ENCODE peak calls at places on chromosomes 2 and 18, in eight cellular contexts. F is NCI-H1092 treated with DMSO at 0.1 percent for 48 hours; I is ACHN; U is aorta; X is Right ventricle myocardium superior; K is pulmonary artery endothelial cell; M is activated CD4-positive, alpha-beta T cell treated with anti-CD3 and anti-CD28 coated beads for 36 hours; Q is fibroblast of the aortic adventitia. Y is an unnamed sample.

GRCh38 chr2:240182966-240183365 is 42.5 kb upstream of the OTOS start:
- DNase-seq in U (peak; percentile 28), M (no peak), K (no peak), I (no peak), F (no peak), Q (no peak), X (no peak), Y (no peak)

GRCh38 chr2:179694963-179695362 is 166.4 kb downstream of the ZNF385B start:
- DNase-seq in K (no peak), I (no peak), M (no peak), X (no peak), U (no peak), Q (no peak), F (no peak), Y (no peak)

GRCh38 chr2:239152916-239153305 is 247.9 kb downstream of the HDAC4 start:
- DNase-seq in F (no peak), K (no peak), Q (no peak), U (peak; percentile 24), I (no peak), M (no peak), X (no peak), Y (no peak)

GRCh38 chr2:199977984-199978415 is 22.6 kb downstream of the MAIP1 start:
- DNase-seq in K (no peak), Q (peak; percentile 75), M (peak; percentile 74), U (no peak), I (peak; percentile 80), F (no peak), X (no peak), Y (no peak)

GRCh38 chr2:237279012-237279768 is 134.8 kb downstream of the COL6A3 start:
- DNase-seq in X (no peak), F (no peak), U (no peak), Q (no peak), I (no peak), M (no peak), K (no peak), Y (no peak)

GRCh38 chr2:102094917-102095316 is 47.6 kb upstream of the IL1R1 start:
- DNase-seq in M (peak; percentile 76), Q (peak; percentile 86), I (peak; percentile 31), F (no peak), K (peak; percentile 5), U (no peak), X (no peak), Y (peak; percentile 83)

GRCh38 chr2:169761251-169761969 is 27.8 kb downstream of the KLHL23 start:
- DNase-seq in I (no peak), U (no peak), F (no peak), M (no peak), Q (no peak), K (no peak), X (no peak), Y (no peak)

GRCh38 chr2:229849073-229849472 is 72.7 kb downstream of the TRIP12 start:
- DNase-seq in X (no peak), U (no peak), K (peak; percentile 72), I (no peak), Q (no peak), M (no peak), F (no peak), Y (peak; percentile 88)

GRCh38 chr2:173049732-173050314 is 25.8 kb upstream of the MAP3K20 start:
- DNase-seq in X (no peak), M (no peak), K (no peak), I (no peak), U (no peak), F (no peak), Q (no peak), Y (no peak)

GRCh38 chr18:56139792-56140254 is 498.6 kb downstream of the TXNL1 start:
- DNase-seq in U (no peak), X (peak; percentile 67), K (no peak), M (no peak), I (no peak), Q (peak; percentile 48), F (no peak), Y (no peak)

GRCh38 chr2:91477731-91478672 is 2786.5 kb downstream of the RPIA start:
- DNase-seq in U (peak; percentile 52), M (peak; percentile 25), X (peak; percentile 44), K (no peak), F (no peak), I (no peak), Q (no peak), Y (peak; percentile 24)

GRCh38 chr2:136135924-136136906 is 18.3 kb upstream of the CXCR4 start:
- DNase-seq in Q (no peak), X (no peak), U (no peak), M (peak; percentile 73), K (no peak), I (no peak), F (peak; percentile 81), Y (no peak)

GRCh38 chr2:239394346-239394945 is 6.4 kb downstream of the HDAC4 start:
- DNase-seq in Q (no peak), U (no peak), M (no peak), K (no peak), X (no peak), F (peak; percentile 64), I (no peak), Y (no peak)

GRCh38 chr2:221726894-221727513 is 154.9 kb upstream of the EPHA4 start:
- DNase-seq in I (no peak), K (no peak), M (no peak), U (no peak), F (no peak), Q (no peak), X (no peak), Y (no peak)

GRCh38 chr2:5125017-5125730 is 567.0 kb upstream of the SOX11 start:
- DNase-seq in I (no peak), Q (no peak), X (no peak), M (no peak), K (no peak), F (peak; percentile 17), U (no peak), Y (no peak)

GRCh38 chr18:23719634-23720201 is 30.5 kb downstream of the LAMA3 start:
- DNase-seq in F (no peak), K (peak; percentile 75), Q (peak; percentile 99), M (no peak), U (peak; percentile 65), I (peak; percentile 97), X (no peak), Y (peak; percentile 67)

GRCh38 chr18:21362921-21363320 is 120.9 kb downstream of the GREB1L start:
- DNase-seq in U (no peak), F (no peak), Q (no peak), M (no peak), I (no peak), X (no peak), K (no peak), Y (no peak)

GRCh38 chr2:180520816-180521595 is 459.4 kb upstream of the UBE2E3 start:
- DNase-seq in Q (peak; percentile 7), I (no peak), M (no peak), K (no peak), U (no peak), F (no peak), X (no peak), Y (peak; percentile 53)

GRCh38 chr2:28411956-28412609 is 19.4 kb downstream of the FOSL2 start:
- DNase-seq in X (peak; percentile 36), M (no peak), U (no peak), Q (no peak), F (no peak), I (no peak), K (no peak), Y (no peak)

GRCh38 chr2:183269956-183270355 is 145.7 kb downstream of the NUP35 start:
- DNase-seq in Q (no peak), K (no peak), X (no peak), F (no peak), U (no peak), M (no peak), I (no peak), Y (peak; percentile 18)

GRCh38 chr2:9905413-9905812 is 46.1 kb upstream of the GRHL1 start:
- DNase-seq in K (no peak), X (no peak), I (no peak), F (no peak), U (no peak), Q (no peak), M (no peak), Y (no peak)

GRCh38 chr2:240165034-240165433 is 24.6 kb upstream of the OTOS start:
- DNase-seq in X (no peak), U (peak; percentile 29), Q (no peak), K (no peak), I (no peak), F (no peak), M (no peak), Y (no peak)

GRCh38 chr2:176985871-176986270 is 226.7 kb upstream of the HNRNPA3 start:
- DNase-seq in X (no peak), M (no peak), F (no peak), Q (no peak), I (no peak), K (no peak), U (no peak), Y (no peak)

GRCh38 chr2:141341444-141341843 is 789.4 kb downstream of the LRP1B start:
- DNase-seq in U (no peak), K (no peak), M (no peak), I (peak; percentile 35), F (no peak), Q (peak; percentile 86), X (no peak), Y (peak; percentile 29)

GRCh38 chr2:239312741-239313246 is 88.0 kb downstream of the HDAC4 start:
- DNase-seq in U (no peak), X (no peak), M (peak; percentile 2), Q (no peak), I (no peak), K (no peak), F (no peak), Y (no peak)

GRCh38 chr2:171409436-171409971 is 24.3 kb downstream of the METTL8 start:
- DNase-seq in M (no peak), X (no peak), I (no peak), Q (peak; percentile 14), K (no peak), U (no peak), F (no peak), Y (no peak)

GRCh38 chr18:55988537-55988936 is 400.5 kb upstream of the TCF4 start:
- DNase-seq in Q (no peak), K (peak; percentile 63), I (no peak), F (no peak), X (no peak), M (no peak), U (no peak), Y (peak; percentile 97)

GRCh38 chr2:205408690-205409089 is 273.6 kb upstream of the NRP2 start:
- DNase-seq in U (no peak), Q (peak; percentile 63), I (no peak), K (no peak), M (no peak), F (no peak), X (no peak), Y (no peak)